ENCODE peak calls at places on chromosomes 16 and 17, in six cellular contexts. One of them, this sample, is unnamed.

GRCh38 chr16:11181889-11182279 is 74.1 kb downstream of the SOCS1 start:
- DNase-seq in substantia nigra: no peak
- DNase-seq in GM23338: no peak
- DNase-seq in keratinocyte: no peak
- DNase-seq in activated CD8-positive, alpha-beta T cell treated with anti-CD3 and anti-CD28 coated beads, Interleukin-2, amount 10 ng/mL, durations not matched to agents 7 days and 5 days: no peak
- DNase-seq in kidney tubule cell: peak; percentile 58
- DNase-seq in this sample: no peak

GRCh38 chr17:47291242-47291873 is 32.4 kb upstream of the EFCAB13 start:
- DNase-seq in substantia nigra: no peak
- DNase-seq in activated CD8-positive, alpha-beta T cell treated with anti-CD3 and anti-CD28 coated beads, Interleukin-2, amount 10 ng/mL, durations not matched to agents 7 days and 5 days: no peak
- DNase-seq in kidney tubule cell: no peak
- DNase-seq in keratinocyte: no peak
- DNase-seq in GM23338: no peak
- DNase-seq in this sample: no peak

GRCh38 chr17:3843935-3844516 is 2.0 kb downstream of the NCBP3 start:
- DNase-seq in keratinocyte: no peak
- DNase-seq in substantia nigra: no peak
- DNase-seq in activated CD8-positive, alpha-beta T cell treated with anti-CD3 and anti-CD28 coated beads, Interleukin-2, amount 10 ng/mL, durations not matched to agents 7 days and 5 days: peak; percentile 72
- DNase-seq in GM23338: peak; percentile 81
- DNase-seq in kidney tubule cell: peak; percentile 67
- DNase-seq in this sample: no peak

GRCh38 chr17:77328823-77329740 is 188.3 kb downstream of the SEC14L1 start:
- DNase-seq in GM23338: no peak
- DNase-seq in substantia nigra: no peak
- DNase-seq in keratinocyte: no peak
- DNase-seq in kidney tubule cell: no peak
- DNase-seq in activated CD8-positive, alpha-beta T cell treated with anti-CD3 and anti-CD28 coated beads, Interleukin-2, amount 10 ng/mL, durations not matched to agents 7 days and 5 days: no peak
- DNase-seq in this sample: no peak

GRCh38 chr16:50306287-50306686 is 39.9 kb downstream of the ADCY7 start:
- DNase-seq in substantia nigra: no peak
- DNase-seq in keratinocyte: no peak
- DNase-seq in kidney tubule cell: no peak
- DNase-seq in GM23338: no peak
- DNase-seq in activated CD8-positive, alpha-beta T cell treated with anti-CD3 and anti-CD28 coated beads, Interleukin-2, amount 10 ng/mL, durations not matched to agents 7 days and 5 days: no peak
- DNase-seq in this sample: no peak

GRCh38 chr17:62778990-62779681 is 29.0 kb downstream of the MARCHF10 start:
- DNase-seq in keratinocyte: peak; percentile 97
- DNase-seq in activated CD8-positive, alpha-beta T cell treated with anti-CD3 and anti-CD28 coated beads, Interleukin-2, amount 10 ng/mL, durations not matched to agents 7 days and 5 days: no peak
- DNase-seq in substantia nigra: no peak
- DNase-seq in kidney tubule cell: peak; percentile 97
- DNase-seq in GM23338: no peak
- DNase-seq in this sample: no peak

GRCh38 chr17:57138956-57139576 is 54.0 kb downstream of the AKAP1 start:
- DNase-seq in activated CD8-positive, alpha-beta T cell treated with anti-CD3 and anti-CD28 coated beads, Interleukin-2, amount 10 ng/mL, durations not matched to agents 7 days and 5 days: no peak
- DNase-seq in keratinocyte: no peak
- DNase-seq in GM23338: peak; percentile 31
- DNase-seq in kidney tubule cell: no peak
- DNase-seq in substantia nigra: no peak
- DNase-seq in this sample: no peak

GRCh38 chr17:5819396-5819795 is 235.1 kb upstream of the NLRP1 start:
- DNase-seq in keratinocyte: no peak
- DNase-seq in substantia nigra: no peak
- DNase-seq in kidney tubule cell: peak; percentile 45
- DNase-seq in activated CD8-positive, alpha-beta T cell treated with anti-CD3 and anti-CD28 coated beads, Interleukin-2, amount 10 ng/mL, durations not matched to agents 7 days and 5 days: no peak
- DNase-seq in GM23338: no peak
- DNase-seq in this sample: no peak

GRCh38 chr16:66580605-66581209 is 1.4 kb downstream of the CMTM2 start:
- DNase-seq in GM23338: peak; percentile 65
- DNase-seq in activated CD8-positive, alpha-beta T cell treated with anti-CD3 and anti-CD28 coated beads, Interleukin-2, amount 10 ng/mL, durations not matched to agents 7 days and 5 days: no peak
- DNase-seq in substantia nigra: no peak
- DNase-seq in kidney tubule cell: peak; percentile 71
- DNase-seq in keratinocyte: no peak
- DNase-seq in this sample: no peak

GRCh38 chr17:79750650-79751545 is 20.2 kb downstream of the ENPP7 start:
- DNase-seq in substantia nigra: no peak
- DNase-seq in GM23338: no peak
- DNase-seq in keratinocyte: no peak
- DNase-seq in kidney tubule cell: no peak
- DNase-seq in activated CD8-positive, alpha-beta T cell treated with anti-CD3 and anti-CD28 coated beads, Interleukin-2, amount 10 ng/mL, durations not matched to agents 7 days and 5 days: no peak
- DNase-seq in this sample: no peak

GRCh38 chr17:78589885-78590284 is 12.7 kb upstream of the DNAH17 start:
- DNase-seq in GM23338: no peak
- DNase-seq in kidney tubule cell: no peak
- DNase-seq in activated CD8-positive, alpha-beta T cell treated with anti-CD3 and anti-CD28 coated beads, Interleukin-2, amount 10 ng/mL, durations not matched to agents 7 days and 5 days: no peak
- DNase-seq in keratinocyte: no peak
- DNase-seq in substantia nigra: no peak
- DNase-seq in this sample: no peak

This sample was measured in hypothalamus.